ENCODE peak calls at places on chromosome 14, in five cellular contexts. One of them, this sample, is unnamed.

GRCh38 chr14:98931911-98932310 is 340.1 kb downstream of the BCL11B start:
- DNase-seq in right lobe of liver: no peak
- DNase-seq in GM23248: no peak
- DNase-seq in iPS DF 6.9: no peak
- DNase-seq in esophagus muscularis mucosa: no peak
- DNase-seq in this sample: peak

GRCh38 chr14:104633276-104633861 is 28.8 kb upstream of the TMEM179 start:
- DNase-seq in right lobe of liver: no peak
- DNase-seq in GM23248: no peak
- DNase-seq in iPS DF 6.9: no peak
- DNase-seq in esophagus muscularis mucosa: no peak
- DNase-seq in this sample: no peak

GRCh38 chr14:75720828-75721227 is 59.8 kb downstream of the TTLL5 start:
- DNase-seq in iPS DF 6.9: no peak
- DNase-seq in esophagus muscularis mucosa: no peak
- DNase-seq in right lobe of liver: no peak
- DNase-seq in GM23248: peak
- DNase-seq in this sample: peak

GRCh38 chr14:104428333-104428851 is 151.2 kb upstream of the C14orf180 start:
- DNase-seq in right lobe of liver: no peak
- DNase-seq in iPS DF 6.9: no peak
- DNase-seq in esophagus muscularis mucosa: peak
- DNase-seq in GM23248: no peak
- DNase-seq in this sample: no peak

GRCh38 chr14:39469094-39469710 is 37.0 kb upstream of the FBXO33 start:
- DNase-seq in GM23248: no peak
- DNase-seq in iPS DF 6.9: peak
- DNase-seq in esophagus muscularis mucosa: no peak
- DNase-seq in right lobe of liver: no peak
- DNase-seq in this sample: no peak

GRCh38 chr14:89228921-89229639 is 188.0 kb downstream of the FOXN3 start:
- DNase-seq in right lobe of liver: no peak
- DNase-seq in esophagus muscularis mucosa: no peak
- DNase-seq in GM23248: no peak
- DNase-seq in iPS DF 6.9: no peak
- DNase-seq in this sample: peak

GRCh38 chr14:104977008-104977680 is 1.0 kb downstream of the AHNAK2 start:
- DNase-seq in GM23248: no peak
- DNase-seq in esophagus muscularis mucosa: no peak
- DNase-seq in right lobe of liver: no peak
- DNase-seq in iPS DF 6.9: no peak
- DNase-seq in this sample: no peak

GRCh38 chr14:23548351-23549318 is 2.9 kb downstream of the ZFHX2 start:
- DNase-seq in GM23248: peak
- DNase-seq in iPS DF 6.9: no peak
- DNase-seq in right lobe of liver: no peak
- DNase-seq in esophagus muscularis mucosa: no peak
- DNase-seq in this sample: no peak

GRCh38 chr14:104822821-104823615 is 22.1 kb downstream of the ZBTB42 start:
- DNase-seq in esophagus muscularis mucosa: no peak
- DNase-seq in right lobe of liver: no peak
- DNase-seq in iPS DF 6.9: no peak
- DNase-seq in GM23248: no peak
- DNase-seq in this sample: no peak

GRCh38 chr14:93033983-93034670 is 81.6 kb downstream of the ITPK1 start:
- DNase-seq in esophagus muscularis mucosa: no peak
- DNase-seq in GM23248: no peak
- DNase-seq in iPS DF 6.9: no peak
- DNase-seq in right lobe of liver: no peak
- DNase-seq in this sample: no peak

GRCh38 chr14:58752782-58753181 is 115.0 kb downstream of the DACT1 start:
- DNase-seq in right lobe of liver: peak
- DNase-seq in iPS DF 6.9: no peak
- DNase-seq in GM23248: peak
- DNase-seq in esophagus muscularis mucosa: no peak
- DNase-seq in this sample: peak

GRCh38 chr14:72751276-72752033 is 142.4 kb downstream of the DPF3 start:
- DNase-seq in right lobe of liver: no peak
- DNase-seq in GM23248: no peak
- DNase-seq in esophagus muscularis mucosa: peak
- DNase-seq in iPS DF 6.9: no peak
- DNase-seq in this sample: no peak

GRCh38 chr14:32457213-32457920 is 128.3 kb downstream of the AKAP6 start:
- DNase-seq in right lobe of liver: no peak
- DNase-seq in iPS DF 6.9: no peak
- DNase-seq in esophagus muscularis mucosa: no peak
- DNase-seq in GM23248: peak
- DNase-seq in this sample: no peak

GRCh38 chr14:86799244-86799647 is 1193.7 kb downstream of the GALC start:
- DNase-seq in right lobe of liver: no peak
- DNase-seq in esophagus muscularis mucosa: no peak
- DNase-seq in GM23248: peak
- DNase-seq in iPS DF 6.9: no peak
- DNase-seq in this sample: no peak

GRCh38 chr14:103563089-103563620 is 395 bp downstream of the COA8 start:
- DNase-seq in iPS DF 6.9: no peak
- DNase-seq in right lobe of liver: peak
- DNase-seq in esophagus muscularis mucosa: no peak
- DNase-seq in GM23248: no peak
- DNase-seq in this sample: peak

GRCh38 chr14:79011091-79011919 is 841.1 kb downstream of the NRXN3 start:
- DNase-seq in esophagus muscularis mucosa: no peak
- DNase-seq in GM23248: peak
- DNase-seq in right lobe of liver: no peak
- DNase-seq in iPS DF 6.9: peak
- DNase-seq in this sample: no peak

GRCh38 chr14:64704145-64704742 is at the start of gene PLEKHG3:
- DNase-seq in esophagus muscularis mucosa: no peak
- DNase-seq in GM23248: peak
- DNase-seq in right lobe of liver: peak
- DNase-seq in iPS DF 6.9: no peak
- DNase-seq in this sample: peak

GRCh38 chr14:33332497-33332896 is 393.8 kb downstream of the NPAS3 start:
- DNase-seq in iPS DF 6.9: no peak
- DNase-seq in right lobe of liver: no peak
- DNase-seq in esophagus muscularis mucosa: no peak
- DNase-seq in GM23248: no peak
- DNase-seq in this sample: no peak

GRCh38 chr14:104782086-104782822 is 13.3 kb downstream of the AKT1 start:
- DNase-seq in right lobe of liver: no peak
- DNase-seq in iPS DF 6.9: no peak
- DNase-seq in GM23248: no peak
- DNase-seq in esophagus muscularis mucosa: no peak
- DNase-seq in this sample: no peak

GRCh38 chr14:72824051-72824450 is 69.8 kb downstream of the DPF3 start:
- DNase-seq in GM23248: no peak
- DNase-seq in esophagus muscularis mucosa: no peak
- DNase-seq in iPS DF 6.9: no peak
- DNase-seq in right lobe of liver: no peak
- DNase-seq in this sample: no peak

GRCh38 chr14:95544588-95544987 is 9.7 kb downstream of the GLRX5 start:
- DNase-seq in right lobe of liver: no peak
- DNase-seq in iPS DF 6.9: no peak
- DNase-seq in esophagus muscularis mucosa: no peak
- DNase-seq in GM23248: no peak
- DNase-seq in this sample: no peak

GRCh38 chr14:35878272-35879140 is 52.4 kb downstream of the BRMS1L start:
- DNase-seq in iPS DF 6.9: no peak
- DNase-seq in right lobe of liver: no peak
- DNase-seq in GM23248: peak
- DNase-seq in esophagus muscularis mucosa: no peak
- DNase-seq in this sample: no peak

GRCh38 chr14:53355581-53356112 is 202.5 kb upstream of the DDHD1 start:
- DNase-seq in esophagus muscularis mucosa: no peak
- DNase-seq in right lobe of liver: no peak
- DNase-seq in iPS DF 6.9: peak
- DNase-seq in GM23248: peak
- DNase-seq in this sample: no peak

GRCh38 chr14:104950021-104950420 is 25.3 kb downstream of the PLD4 start:
- DNase-seq in right lobe of liver: no peak
- DNase-seq in esophagus muscularis mucosa: no peak
- DNase-seq in iPS DF 6.9: no peak
- DNase-seq in GM23248: no peak
- DNase-seq in this sample: no peak

DNA sequence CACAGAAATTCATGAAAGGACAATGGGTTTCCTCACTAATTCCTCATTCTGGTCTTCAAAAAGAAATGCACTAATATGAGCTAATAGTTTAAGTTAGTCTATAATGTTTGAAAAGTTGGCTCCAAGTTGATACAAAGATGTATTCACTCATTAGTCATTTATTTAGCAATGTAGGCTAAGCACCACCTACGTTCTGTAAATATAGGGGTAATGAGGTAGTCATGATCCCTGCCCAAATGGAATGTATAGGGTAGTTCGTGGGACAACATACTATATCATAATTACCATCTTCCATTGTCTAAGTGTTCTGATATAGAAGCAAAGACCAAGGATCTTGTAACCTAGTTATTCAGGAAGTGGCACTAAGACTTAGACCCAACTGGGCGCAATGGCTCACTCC is 86.5 kb downstream of the DIO2 start:
- DNase-seq in iPS DF 6.9: no peak
- DNase-seq in GM23248: no peak
- DNase-seq in right lobe of liver: no peak
- DNase-seq in esophagus muscularis mucosa: no peak
- DNase-seq in this sample: no peak
- H3K27ac ChIP-seq in iPS DF 6.9: no peak
- H3K27ac ChIP-seq in GM23248: no peak
- H3K27ac ChIP-seq in right lobe of liver: no peak
- H3K27ac ChIP-seq in esophagus muscularis mucosa: no peak
- H3K27ac ChIP-seq in this sample: no peak

DNA sequence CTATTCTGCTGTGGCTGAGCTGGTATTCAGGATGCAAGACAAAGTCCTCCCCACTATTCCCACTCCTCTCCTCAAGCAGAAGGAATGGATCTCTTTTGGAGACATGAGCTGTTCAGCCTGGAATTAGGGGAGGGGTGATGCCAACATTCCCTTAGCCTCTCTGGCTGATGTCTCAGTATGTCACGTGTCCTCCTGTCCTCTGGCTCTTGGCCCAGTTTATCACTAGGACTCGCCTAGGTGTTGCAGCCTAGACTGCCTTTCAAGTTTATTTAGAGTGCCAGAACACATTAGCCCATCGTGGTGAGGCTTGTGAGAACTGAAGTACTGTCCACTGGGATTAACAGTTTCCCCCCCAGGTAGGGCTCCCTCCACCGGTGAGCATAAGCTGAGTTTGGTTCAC is 239.9 kb upstream of the MIS18BP1 start:
- DNase-seq in GM23248: no peak
- DNase-seq in right lobe of liver: no peak
- DNase-seq in iPS DF 6.9: no peak
- DNase-seq in esophagus muscularis mucosa: no peak
- DNase-seq in this sample: no peak
- H3K4me3 ChIP-seq in GM23248: no peak
- H3K4me3 ChIP-seq in right lobe of liver: no peak
- H3K4me3 ChIP-seq in iPS DF 6.9: no peak
- H3K4me3 ChIP-seq in esophagus muscularis mucosa: no peak
- H3K4me3 ChIP-seq in this sample: no peak

DNA sequence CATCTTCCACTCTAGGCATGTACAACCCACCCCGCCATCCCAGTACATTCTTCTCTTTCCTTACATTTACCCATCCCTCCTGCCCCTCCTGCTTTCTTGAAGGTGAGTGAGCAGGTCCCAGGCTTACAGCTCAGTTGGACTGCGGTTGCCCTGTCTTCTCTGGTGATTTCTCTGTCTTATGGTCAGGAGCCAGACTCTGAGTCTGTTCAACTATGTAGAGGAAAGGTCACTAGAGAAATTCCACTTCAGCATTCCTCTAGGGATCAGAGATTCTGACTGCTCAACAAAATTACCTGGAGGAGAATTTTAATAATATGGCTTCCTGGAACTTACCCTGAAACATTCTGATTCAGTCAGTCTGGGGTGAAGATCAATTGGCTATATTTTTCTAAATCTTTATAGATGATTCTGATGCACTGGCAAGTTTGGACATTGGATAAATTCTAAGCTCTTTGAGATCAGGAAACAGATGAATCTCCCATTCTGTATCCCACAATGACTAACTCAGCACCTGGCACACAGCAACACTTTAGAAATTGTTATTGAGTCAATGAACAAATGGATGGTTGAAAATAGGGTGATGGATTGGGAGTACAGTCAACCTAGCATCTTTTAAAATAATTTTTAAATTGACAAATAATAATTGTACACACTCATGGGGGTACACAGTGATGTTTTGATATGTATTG is 128.6 kb upstream of the HIF1A start:
- DNase-seq in iPS DF 6.9: no peak
- DNase-seq in right lobe of liver: no peak
- DNase-seq in esophagus muscularis mucosa: no peak
- DNase-seq in GM23248: peak
- DNase-seq in this sample: no peak
- H3K27ac ChIP-seq in iPS DF 6.9: no peak
- H3K27ac ChIP-seq in right lobe of liver: no peak
- H3K27ac ChIP-seq in esophagus muscularis mucosa: peak
- H3K27ac ChIP-seq in GM23248: peak
- H3K27ac ChIP-seq in this sample: no peak

DNA sequence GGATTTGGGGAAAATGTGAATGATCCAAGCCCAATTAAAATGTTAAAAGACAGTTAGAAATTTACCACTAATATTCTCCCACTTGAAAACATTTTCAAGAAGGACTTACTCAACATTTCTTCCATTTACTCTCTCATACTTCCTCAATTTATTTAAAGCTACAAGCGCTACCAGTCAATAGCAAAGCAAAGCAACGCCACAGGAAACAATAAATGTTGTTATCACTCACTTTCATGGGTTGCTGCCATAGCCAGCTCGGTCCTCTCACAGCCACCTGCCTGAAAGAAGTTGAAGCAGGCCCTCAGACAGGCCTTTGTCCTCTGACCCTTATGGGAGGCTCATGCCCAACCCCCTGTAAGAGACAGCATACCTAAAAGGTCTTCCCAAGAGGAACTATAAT is 6.1 kb upstream of the SOS2 start:
- DNase-seq in iPS DF 6.9: no peak
- DNase-seq in right lobe of liver: no peak
- DNase-seq in GM23248: no peak
- DNase-seq in esophagus muscularis mucosa: no peak
- DNase-seq in this sample: no peak
- H3K4me3 ChIP-seq in iPS DF 6.9: no peak
- H3K4me3 ChIP-seq in right lobe of liver: no peak
- H3K4me3 ChIP-seq in GM23248: no peak
- H3K4me3 ChIP-seq in esophagus muscularis mucosa: no peak
- H3K4me3 ChIP-seq in this sample: no peak